ENCODE peak calls at places on chromosomes 1 and 21, in six cellular contexts. Z is fibroblast of the conjunctiva, V is kidney glomerular epithelial cell, D is HS-5, F is head of caudate nucleus, S is HFFc6. R is an unnamed sample.

GRCh38 chr1:4935807-4936206 is 281.4 kb downstream of the AJAP1 start:
- DNase-seq in Z (no peak), V (no peak), D (no peak), F (peak), S (no peak), R (no peak)

GRCh38 chr1:27109103-27109822 is 45.7 kb downstream of the SLC9A1 start:
- DNase-seq in Z (no peak), V (no peak), D (no peak), F (no peak), S (peak), R (no peak)

GRCh38 chr1:115647507-115647906 is 5.7 kb downstream of the VANGL1 start:
- DNase-seq in Z (no peak), V (no peak), D (no peak), F (no peak), S (no peak), R (no peak)

GRCh38 chr1:63920154-63921117 is 146.6 kb downstream of the ROR1 start:
- DNase-seq in Z (peak), V (peak), D (peak), F (no peak), S (peak), R (no peak)

GRCh38 chr1:118589486-118589885 is 398.7 kb downstream of the TBX15 start:
- DNase-seq in Z (no peak), V (no peak), D (no peak), F (no peak), S (no peak), R (no peak)

GRCh38 chr1:110857964-110858948 is 14.7 kb upstream of the CD53 start:
- DNase-seq in Z (no peak), V (no peak), D (no peak), F (no peak), S (no peak), R (no peak)

GRCh38 chr21:28671549-28672195 is 321.0 kb downstream of the LTN1 start:
- DNase-seq in Z (no peak), V (no peak), D (no peak), F (no peak), S (peak), R (no peak)

GRCh38 chr1:225480825-225481434 is 53.1 kb upstream of the LBR start:
- DNase-seq in Z (no peak), V (peak), D (peak), F (peak), S (peak), R (no peak)

GRCh38 chr21:35971824-35972223 is 88.5 kb downstream of the SETD4 start:
- DNase-seq in Z (no peak), V (no peak), D (no peak), F (no peak), S (no peak), R (no peak)

GRCh38 chr1:82969340-82969739 is 1029.6 kb downstream of the TTLL7 start:
- DNase-seq in Z (no peak), V (no peak), D (no peak), F (no peak), S (no peak), R (no peak)

GRCh38 chr1:56418047-56418680 is 161.2 kb downstream of the PLPP3 start:
- DNase-seq in Z (no peak), V (no peak), D (no peak), F (no peak), S (no peak), R (no peak)

GRCh38 chr1:93079685-93080141 is 630 bp downstream of the MTF2 start:
- DNase-seq in Z (no peak), V (no peak), D (no peak), F (peak), S (no peak), R (no peak)

GRCh38 chr1:42983675-42984074 is 25.0 kb upstream of the SLC2A1 start:
- DNase-seq in Z (no peak), V (no peak), D (no peak), F (no peak), S (no peak), R (no peak)

GRCh38 chr1:25568834-25569598 is 25.6 kb downstream of the LDLRAP1 start:
- DNase-seq in Z (no peak), V (peak), D (peak), F (peak), S (peak), R (peak)

GRCh38 chr1:205301220-205301821 is 20.2 kb downstream of the NUAK2 start:
- DNase-seq in Z (peak), V (peak), D (peak), F (no peak), S (peak), R (peak)

GRCh38 chr1:207027221-207027777 is 5.3 kb downstream of the C1orf116 start:
- DNase-seq in Z (no peak), V (peak), D (no peak), F (no peak), S (peak), R (no peak)

GRCh38 chr1:108814343-108815125 is 42.4 kb downstream of the AKNAD1 start:
- DNase-seq in Z (no peak), V (no peak), D (no peak), F (no peak), S (no peak), R (no peak)

GRCh38 chr1:198686069-198686728 is 47.4 kb downstream of the PTPRC start:
- DNase-seq in Z (peak), V (peak), D (peak), F (no peak), S (peak), R (no peak)

GRCh38 chr1:220826729-220827128 is 40.0 kb downstream of the MTARC1 start:
- DNase-seq in Z (no peak), V (no peak), D (no peak), F (no peak), S (no peak), R (no peak)

GRCh38 chr1:26602378-26602959 is 72.9 kb downstream of the RPS6KA1 start:
- DNase-seq in Z (peak), V (peak), D (peak), F (peak), S (peak), R (no peak)

GRCh38 chr21:45577806-45578801 is 35.9 kb upstream of the SLC19A1 start:
- DNase-seq in Z (no peak), V (no peak), D (no peak), F (no peak), S (no peak), R (no peak)

GRCh38 chr1:84969489-84970250 is 27.2 kb downstream of the MCOLN2 start:
- DNase-seq in Z (no peak), V (no peak), D (no peak), F (no peak), S (no peak), R (no peak)

GRCh38 chr1:209527372-209527771 is 56.1 kb upstream of the CAMK1G start:
- DNase-seq in Z (no peak), V (peak), D (peak), F (no peak), S (peak), R (no peak)

GRCh38 chr1:63557365-63557987 is 34.2 kb downstream of the EFCAB7 start:
- DNase-seq in Z (peak), V (no peak), D (no peak), F (peak), S (peak), R (no peak)

GRCh38 chr1:24409535-24409934 is 4.0 kb downstream of the STPG1 start:
- DNase-seq in Z (peak), V (peak), D (peak), F (no peak), S (peak), R (no peak)

GRCh38 chr1:101995984-101996731 is 568 bp downstream of the OLFM3 start:
- DNase-seq in Z (no peak), V (no peak), D (no peak), F (peak), S (no peak), R (no peak)

GRCh38 chr1:207495816-207496792 is at the start of gene CR1:
- DNase-seq in Z (no peak), V (peak), D (no peak), F (peak), S (no peak), R (no peak)

GRCh38 chr1:214827883-214828282 is 224.9 kb downstream of the CENPF start:
- DNase-seq in Z (no peak), V (no peak), D (no peak), F (no peak), S (no peak), R (no peak)

GRCh38 chr1:192763756-192764155 is 45.1 kb upstream of the RGS2 start:
- DNase-seq in Z (peak), V (no peak), D (no peak), F (no peak), S (peak), R (no peak)

GRCh38 chr1:234505774-234506114 is 26.8 kb upstream of the TARBP1 start:
- DNase-seq in Z (peak), V (peak), D (peak), F (no peak), S (peak), R (no peak)

GRCh38 chr1:47187226-47187925 is 2.5 kb downstream of the PDZK1IP1 start:
- DNase-seq in Z (no peak), V (no peak), D (no peak), F (no peak), S (no peak), R (no peak)

GRCh38 chr1:22132517-22133235 is 10.2 kb downstream of the WNT4 start:
- DNase-seq in Z (peak), V (peak), D (peak), F (no peak), S (peak), R (no peak)

GRCh38 chr1:20530901-20531300 is 21.5 kb upstream of the FAM43B start:
- DNase-seq in Z (no peak), V (no peak), D (no peak), F (no peak), S (peak), R (no peak)

GRCh38 chr1:26959722-26960624 is at the start of gene KDF1:
- DNase-seq in Z (no peak), V (no peak), D (no peak), F (no peak), S (no peak), R (no peak)

GRCh38 chr1:32249831-32250525 is 1.1 kb upstream of the LCK start:
- DNase-seq in Z (no peak), V (peak), D (no peak), F (no peak), S (no peak), R (no peak)

GRCh38 chr1:235018161-235018560 is 110.5 kb downstream of the TOMM20 start:
- DNase-seq in Z (peak), V (peak), D (peak), F (no peak), S (peak), R (no peak)

GRCh38 chr1:192980856-192981255 is 78.3 kb downstream of the UCHL5 start:
- DNase-seq in Z (no peak), V (peak), D (no peak), F (no peak), S (no peak), R (no peak)

GRCh38 chr1:155128755-155129473 is 1.2 kb downstream of the EFNA1 start:
- DNase-seq in Z (no peak), V (no peak), D (no peak), F (peak), S (no peak), R (no peak)

GRCh38 chr21:31235671-31236450 is 108.2 kb downstream of the TIAM1 start:
- DNase-seq in Z (no peak), V (peak), D (no peak), F (no peak), S (no peak), R (no peak)